ENCODE peak calls at places on chromosome X, in ten cellular contexts. W is body of pancreas; I is CD8-positive, alpha-beta T cell; H is heart right ventricle; U is aorta; L is naive thymus-derived CD4-positive, alpha-beta T cell; B is right cardiac atrium; J is lower lobe of right lung; R is left lung; D is PC-3. V is an unnamed sample.

GRCh38 chrX:70456256-70456655 is 11.6 kb downstream of the DLG3 start:
- ATAC-seq in W (no peak), I (no peak), H (no peak), U (no peak), L (no peak), B (no peak), J (no peak), R (no peak), D (no peak), V (no peak)

GRCh38 chrX:8987672-8988250 is 46.2 kb downstream of the FAM9B start:
- ATAC-seq in W (no peak), I (peak; percentile 89), H (no peak), U (no peak), L (peak; percentile 97), B (peak; percentile 18), J (no peak), R (no peak), D (no peak), V (no peak)

GRCh38 chrX:103396186-103396585 is 19.8 kb downstream of the BEX3 start:
- ATAC-seq in W (no peak), I (no peak), H (no peak), U (no peak), L (no peak), B (no peak), J (no peak), R (no peak), D (no peak), V (no peak)

GRCh38 chrX:574830-575229 is 55.8 kb upstream of the SHOX start:
- ATAC-seq in W (no peak), I (no peak), H (no peak), U (no peak), L (no peak), B (no peak), J (no peak), R (no peak), D (no peak), V (no peak)

GRCh38 chrX:11532291-11533075 is 133.2 kb downstream of the ARHGAP6 start:
- ATAC-seq in W (no peak), I (no peak), H (no peak), U (no peak), L (no peak), B (peak; percentile 52), J (no peak), R (no peak), D (peak; percentile 46), V (peak; percentile 32)

GRCh38 chrX:2817036-2817435 is 11.7 kb upstream of the GYG2 start:
- ATAC-seq in W (no peak), I (no peak), H (no peak), U (no peak), L (no peak), B (no peak), J (no peak), R (no peak), D (no peak), V (no peak)

GRCh38 chrX:8663325-8663724 is 68.6 kb downstream of the ANOS1 start:
- ATAC-seq in W (no peak), I (no peak), H (no peak), U (no peak), L (no peak), B (peak; percentile 76), J (no peak), R (no peak), D (no peak), V (no peak)

GRCh38 chrX:13750204-13750603 is 15.7 kb downstream of the OFD1 start:
- ATAC-seq in W (no peak), I (peak; percentile 63), H (no peak), U (no peak), L (peak; percentile 68), B (peak; percentile 41), J (no peak), R (peak; percentile 84), D (peak; percentile 71), V (peak; percentile 50)

GRCh38 chrX:30576881-30577280 is 685 bp downstream of the TASL start:
- ATAC-seq in W (no peak), I (peak; percentile 11), H (no peak), U (no peak), L (no peak), B (no peak), J (no peak), R (no peak), D (no peak), V (no peak)
- H3K4me1 ChIP-seq in W (no peaks in the 10 kb centered on the region), I (peaks cover 4% of the 10 kb centered on the region), H (no peaks in the 10 kb centered on the region), U (no peaks in the 10 kb centered on the region), L (no peaks in the 10 kb centered on the region), B (no peaks in the 10 kb centered on the region), J (no peaks in the 10 kb centered on the region), R (no peaks in the 10 kb centered on the region), D (no peaks in the 10 kb centered on the region), V (no peaks in the 10 kb centered on the region)

DNA sequence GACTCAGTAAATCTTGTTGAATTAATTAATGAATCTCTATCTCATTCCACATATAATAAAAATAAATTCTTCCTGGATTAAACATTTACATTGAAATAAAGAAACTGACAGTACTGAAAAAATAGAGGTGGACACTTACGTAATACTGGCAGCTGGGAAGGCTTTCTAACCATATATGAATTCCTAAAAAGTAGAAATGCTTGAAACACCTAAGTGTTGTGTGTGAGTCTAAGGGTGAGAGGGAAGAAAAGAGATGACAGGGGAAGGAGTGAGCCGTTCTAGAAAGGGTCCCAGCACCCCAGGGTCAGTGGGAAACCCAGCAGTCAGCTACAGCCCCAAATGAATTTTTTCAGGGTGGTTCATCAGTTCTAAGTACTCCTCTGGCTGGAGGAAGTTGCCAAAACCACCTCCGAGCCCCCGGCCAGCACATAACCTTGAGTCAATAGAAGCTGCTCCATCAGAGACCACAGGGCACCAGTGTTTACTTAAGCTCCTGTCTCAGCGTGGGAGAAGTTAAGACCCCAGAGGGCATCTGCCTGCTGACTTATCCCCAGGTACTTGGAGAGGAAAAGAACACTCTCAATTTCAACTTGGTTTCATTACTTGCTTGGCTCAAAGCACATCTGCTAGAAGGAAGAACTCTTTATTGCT is 18.3 kb downstream of the GAB3 start:
- ATAC-seq in W (no peak), I (no peak), H (no peak), U (no peak), L (no peak), B (no peak), J (no peak), R (no peak), D (peak; percentile 65), V (no peak)
- H3K4me1 ChIP-seq in W (peaks cover 40% of the 10 kb centered on the region), I (peaks cover 88% of the 10 kb centered on the region), H (peaks cover 100% of the 10 kb centered on the region), U (peaks cover 5% of the 10 kb centered on the region), L (peaks cover 72% of the 10 kb centered on the region), B (peaks cover 35% of the 10 kb centered on the region), J (peaks cover 99% of the 10 kb centered on the region), R (peaks cover 100% of the 10 kb centered on the region), D (peaks cover 58% of the 10 kb centered on the region), V (peaks cover 87% of the 10 kb centered on the region)

GRCh38 chrX:40285876-40286275 is 188.1 kb upstream of the BCOR start:
- ATAC-seq in W (no peak), I (no peak), H (no peak), U (no peak), L (no peak), B (no peak), J (no peak), R (no peak), D (no peak), V (no peak)

GRCh38 chrX:40283981-40284380 is 186.2 kb upstream of the BCOR start:
- ATAC-seq in W (no peak), I (no peak), H (no peak), U (peak; percentile 67), L (no peak), B (no peak), J (no peak), R (no peak), D (no peak), V (no peak)

GRCh38 chrX:40282901-40283674 is 185.3 kb upstream of the BCOR start:
- ATAC-seq in W (no peak), I (no peak), H (no peak), U (peak; percentile 64), L (no peak), B (no peak), J (no peak), R (peak; percentile 22), D (no peak), V (no peak)

GRCh38 chrX:40282348-40282747 is 184.6 kb upstream of the BCOR start:
- ATAC-seq in W (no peak), I (no peak), H (no peak), U (no peak), L (no peak), B (no peak), J (no peak), R (no peak), D (no peak), V (no peak)

GRCh38 chrX:40284852-40285251 is 187.1 kb upstream of the BCOR start:
- ATAC-seq in W (no peak), I (no peak), H (no peak), U (no peak), L (no peak), B (no peak), J (no peak), R (no peak), D (no peak), V (no peak)
- H3K4me1 ChIP-seq in W (no peaks in the 10 kb centered on the region), I (peaks cover 14% of the 10 kb centered on the region), H (no peaks in the 10 kb centered on the region), U (peaks cover 2% of the 10 kb centered on the region), L (peaks cover 12% of the 10 kb centered on the region), B (no peaks in the 10 kb centered on the region), J (no peaks in the 10 kb centered on the region), R (no peaks in the 10 kb centered on the region), D (no peaks in the 10 kb centered on the region), V (no peaks in the 10 kb centered on the region)

GRCh38 chrX:120752431-120753128 is 122.7 kb upstream of the C1GALT1C1 start:
- ATAC-seq in W (no peak), I (no peak), H (no peak), U (no peak), L (no peak), B (no peak), J (no peak), R (no peak), D (no peak), V (no peak)

GRCh38 chrX:120755066-120755846 is 120.4 kb downstream of the CT47B1 start:
- ATAC-seq in W (peak; percentile 30), I (peak; percentile 36), H (no peak), U (no peak), L (peak; percentile 60), B (no peak), J (peak; percentile 56), R (peak; percentile 37), D (no peak), V (no peak)

GRCh38 chrX:120751683-120752082 is 121.8 kb upstream of the C1GALT1C1 start:
- ATAC-seq in W (no peak), I (no peak), H (no peak), U (no peak), L (no peak), B (no peak), J (no peak), R (no peak), D (no peak), V (no peak)

GRCh38 chrX:120750381-120750780 is 120.5 kb upstream of the C1GALT1C1 start:
- ATAC-seq in W (no peak), I (no peak), H (no peak), U (no peak), L (no peak), B (no peak), J (no peak), R (no peak), D (no peak), V (no peak)

DNA sequence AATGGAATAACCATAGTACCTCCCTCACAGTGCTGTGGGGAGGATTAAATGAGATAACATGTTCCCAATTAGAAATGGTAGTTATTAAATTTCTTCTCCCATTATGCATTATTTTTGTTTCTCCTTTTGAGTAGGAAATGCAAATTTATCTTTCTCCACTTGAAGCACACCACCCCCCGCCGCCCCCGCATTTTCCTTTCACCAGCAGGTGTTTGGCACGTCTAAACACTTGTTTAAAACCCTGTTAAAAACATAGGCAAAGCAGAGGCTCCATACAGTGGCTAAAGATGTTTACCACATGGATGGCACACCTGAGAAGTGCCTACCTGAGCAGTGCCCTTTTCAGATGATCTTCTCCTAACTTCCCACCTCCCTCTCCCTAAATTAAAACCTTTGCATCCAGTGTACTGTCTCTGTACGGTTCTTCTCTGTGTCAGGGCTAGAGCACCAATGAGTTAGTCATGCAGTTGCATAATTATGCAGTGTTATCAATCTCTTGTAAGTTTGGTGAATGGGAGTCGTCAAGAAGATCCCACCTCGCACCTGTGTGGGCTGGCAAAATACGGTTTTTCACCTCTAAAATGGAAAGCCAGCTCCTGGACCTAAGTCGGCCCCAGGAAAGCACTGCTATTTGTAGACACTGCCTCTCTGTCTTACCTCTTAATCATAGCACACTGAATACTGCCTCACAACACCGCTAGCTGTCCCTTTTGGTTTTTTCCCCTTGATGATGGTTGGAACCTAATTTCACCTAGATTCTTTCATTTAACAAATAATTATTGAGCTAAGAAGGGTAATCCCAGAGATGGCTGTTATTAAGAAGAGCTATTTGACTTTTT is 122.0 kb downstream of the CT47B1 start:
- ATAC-seq in W (no peak), I (no peak), H (no peak), U (no peak), L (no peak), B (no peak), J (no peak), R (no peak), D (no peak), V (no peak)
- H3K4me1 ChIP-seq in W (peaks cover 3% of the 10 kb centered on the region), I (peaks cover 32% of the 10 kb centered on the region), H (no peaks in the 10 kb centered on the region), U (no peaks in the 10 kb centered on the region), L (no peaks in the 10 kb centered on the region), B (no peaks in the 10 kb centered on the region), J (no peaks in the 10 kb centered on the region), R (no peaks in the 10 kb centered on the region), D (no peaks in the 10 kb centered on the region), V (no peaks in the 10 kb centered on the region)